ENCODE peak calls at places on chromosome 15, in nine cellular contexts. J, X, H, O, U, C, Y, K and V are unnamed samples.

GRCh38 chr15:88258021-88258641 is 1.6 kb upstream of the NTRK3 start:
- DNase-seq in J (no peak), X (no peak), H (no peak), O (peak), U (peak), C (no peak), Y (peak), K (no peak), V (no peak)

GRCh38 chr15:76903251-76903681 is 1.9 kb downstream of the SCAPER start:
- DNase-seq in J (peak), X (no peak), H (no peak), O (peak), U (no peak), C (no peak), Y (no peak), K (no peak), V (no peak)

GRCh38 chr15:100929641-100930042 is 10.5 kb downstream of the LRRK1 start:
- DNase-seq in J (no peak), X (no peak), H (no peak), O (peak), U (peak), C (no peak), Y (no peak), K (no peak), V (no peak)

GRCh38 chr15:77851696-77852095 is 219.0 kb upstream of the LINGO1 start:
- DNase-seq in J (no peak), X (no peak), H (no peak), O (peak), U (peak), C (no peak), Y (peak), K (no peak), V (no peak)

GRCh38 chr15:41561777-41562145 is 2.7 kb downstream of the TYRO3 start:
- DNase-seq in J (no peak), X (no peak), H (no peak), O (no peak), U (no peak), C (no peak), Y (peak), K (peak), V (peak)

GRCh38 chr15:66720206-66721010 is 18.4 kb downstream of the SMAD6 start:
- DNase-seq in J (no peak), X (no peak), H (no peak), O (no peak), U (peak), C (no peak), Y (no peak), K (no peak), V (peak)

GRCh38 chr15:70113304-70113700 is 15.6 kb upstream of the TLE3 start:
- DNase-seq in J (no peak), X (no peak), H (no peak), O (no peak), U (no peak), C (no peak), Y (no peak), K (no peak), V (no peak)

GRCh38 chr15:29570931-29571727 is 251.1 kb downstream of the TJP1 start:
- DNase-seq in J (no peak), X (peak), H (no peak), O (peak), U (peak), C (no peak), Y (no peak), K (no peak), V (no peak)

GRCh38 chr15:99076555-99077308 is 28.1 kb upstream of the SYNM start:
- DNase-seq in J (peak), X (peak), H (peak), O (peak), U (peak), C (peak), Y (no peak), K (peak), V (no peak)

GRCh38 chr15:80367094-80367493 is 37.1 kb upstream of the ARNT2 start:
- DNase-seq in J (no peak), X (no peak), H (no peak), O (no peak), U (no peak), C (no peak), Y (no peak), K (no peak), V (no peak)

GRCh38 chr15:56242576-56243116 is 1.0 kb downstream of the RFX7 start:
- DNase-seq in J (no peak), X (no peak), H (no peak), O (peak), U (peak), C (no peak), Y (no peak), K (no peak), V (no peak)

GRCh38 chr15:26628879-26629529 is 143.9 kb downstream of the GABRB3 start:
- DNase-seq in J (no peak), X (no peak), H (peak), O (no peak), U (no peak), C (no peak), Y (peak), K (peak), V (no peak)

GRCh38 chr15:56411122-56411749 is 46.0 kb downstream of the TEX9 start:
- DNase-seq in J (no peak), X (no peak), H (no peak), O (no peak), U (no peak), C (no peak), Y (no peak), K (no peak), V (no peak)

GRCh38 chr15:66308526-66308925 is 15.2 kb downstream of the DIS3L start:
- DNase-seq in J (no peak), X (no peak), H (no peak), O (no peak), U (no peak), C (no peak), Y (no peak), K (no peak), V (no peak)

GRCh38 chr15:47987461-47987860 is 133.3 kb upstream of the SLC24A5 start:
- DNase-seq in J (no peak), X (no peak), H (no peak), O (no peak), U (peak), C (no peak), Y (no peak), K (no peak), V (no peak)

GRCh38 chr15:67946701-67947100 is 106.9 kb upstream of the RNU6-1 start:
- DNase-seq in J (no peak), X (no peak), H (no peak), O (no peak), U (no peak), C (no peak), Y (no peak), K (no peak), V (no peak)